ENCODE peak calls at places on chromosomes 5 and 9, in six cellular contexts. N is BJ, F is brain microvascular endothelial cell, E is GM13977, W is endodermal cell, V is lower leg skin. K is an unnamed sample.
A peak's percentile ranks its signal among the peaks of the same experiment; 100 is the strongest.

GRCh38 chr5:56637321-56637920 is 177.9 kb upstream of the MAP3K1 start:
- DNase-seq in N (no peak), F (peak; percentile 52), E (no peak), W (peak; percentile 63), V (no peak), K (no peak)

GRCh38 chr5:37212096-37212495 is 37.1 kb downstream of the CPLANE1 start:
- DNase-seq in N (no peak), F (no peak), E (no peak), W (no peak), V (no peak), K (no peak)

GRCh38 chr5:172299916-172300439 is 16.4 kb upstream of the UBTD2 start:
- DNase-seq in N (no peak), F (peak; percentile 79), E (no peak), W (no peak), V (no peak), K (no peak)

GRCh38 chr5:169213479-169213878 is 87.5 kb downstream of the SLIT3 start:
- DNase-seq in N (peak; percentile 64), F (no peak), E (no peak), W (no peak), V (no peak), K (no peak)

GRCh38 chr5:7904170-7904569 is 35.2 kb downstream of the MTRR start:
- DNase-seq in N (no peak), F (no peak), E (no peak), W (no peak), V (no peak), K (no peak)

GRCh38 chr5:39074009-39074886 is at the start of gene RICTOR:
- DNase-seq in N (no peak), F (peak; percentile 84), E (peak; percentile 94), W (peak; percentile 95), V (peak; percentile 81), K (peak; percentile 93)

GRCh38 chr9:19498015-19498414 is 89.2 kb downstream of the ACER2 start:
- DNase-seq in N (no peak), F (no peak), E (no peak), W (no peak), V (no peak), K (no peak)

GRCh38 chr5:180803181-180804128 is 849 bp upstream of the MGAT1 start:
- DNase-seq in N (no peak), F (no peak), E (peak; percentile 89), W (peak; percentile 86), V (peak; percentile 85), K (peak; percentile 97)

GRCh38 chr9:129166962-129167557 is 11.0 kb downstream of the IER5L start:
- DNase-seq in N (no peak), F (peak; percentile 59), E (peak; percentile 50), W (peak; percentile 86), V (peak; percentile 78), K (peak; percentile 20)

GRCh38 chr5:151071021-151071420 is 9.8 kb downstream of the TNIP1 start:
- DNase-seq in N (no peak), F (no peak), E (no peak), W (no peak), V (no peak), K (no peak)
- TF ChIP-seq CTCF in N (no peak), F (no peak), E (no peak), W (no peak), V (no peak), K (no peak)

DNA sequence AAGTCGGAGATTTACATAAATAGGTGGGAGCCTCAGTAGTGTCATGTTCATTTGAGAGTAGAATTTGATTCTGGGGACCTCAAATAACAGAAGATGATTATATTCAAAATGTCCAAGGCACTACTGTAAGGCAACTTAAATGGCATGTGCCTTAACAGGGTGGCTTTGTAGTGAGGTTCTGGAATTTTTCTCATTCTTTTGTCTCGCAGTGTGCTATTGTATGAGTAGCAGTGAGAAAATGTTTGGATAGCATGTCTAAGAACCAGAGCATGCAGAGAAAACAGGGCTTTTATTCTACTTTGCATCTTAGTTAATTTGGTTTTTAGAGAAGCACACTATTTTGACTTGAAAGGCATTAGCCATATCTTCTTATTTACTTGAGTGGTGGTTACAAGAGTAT is 25.0 kb downstream of the MAST4 start:
- DNase-seq in N (no peak), F (peak; percentile 35), E (no peak), W (no peak), V (no peak), K (no peak)
- TF ChIP-seq CTCF in N (no peak), F (no peak), E (no peak), W (no peak), V (no peak), K (no peak)

DNA sequence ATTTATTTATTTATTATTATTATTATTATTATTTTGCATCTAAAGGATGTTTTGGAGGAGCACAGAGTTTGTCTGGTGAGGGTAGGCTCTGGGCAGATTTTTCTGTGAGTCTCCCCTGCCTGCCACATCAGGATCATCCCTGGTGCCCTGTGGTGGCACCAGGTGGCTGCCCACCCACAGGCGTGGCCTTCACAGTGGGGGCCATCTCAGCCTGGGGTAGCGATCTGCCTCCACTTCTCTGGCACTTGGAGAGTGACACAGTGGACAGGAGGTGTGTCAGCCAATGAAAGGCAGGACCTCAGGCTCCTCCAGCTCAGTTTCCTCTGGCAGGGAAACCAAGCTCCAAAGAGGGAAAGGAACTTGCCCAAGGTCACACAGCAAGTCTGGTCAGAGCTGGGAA is 30.0 kb downstream of the SLC6A7 start:
- DNase-seq in N (no peak), F (no peak), E (no peak), W (no peak), V (no peak), K (no peak)
- TF ChIP-seq CTCF in N (no peak), F (no peak), E (no peak), W (no peak), V (no peak), K (no peak)

DNA sequence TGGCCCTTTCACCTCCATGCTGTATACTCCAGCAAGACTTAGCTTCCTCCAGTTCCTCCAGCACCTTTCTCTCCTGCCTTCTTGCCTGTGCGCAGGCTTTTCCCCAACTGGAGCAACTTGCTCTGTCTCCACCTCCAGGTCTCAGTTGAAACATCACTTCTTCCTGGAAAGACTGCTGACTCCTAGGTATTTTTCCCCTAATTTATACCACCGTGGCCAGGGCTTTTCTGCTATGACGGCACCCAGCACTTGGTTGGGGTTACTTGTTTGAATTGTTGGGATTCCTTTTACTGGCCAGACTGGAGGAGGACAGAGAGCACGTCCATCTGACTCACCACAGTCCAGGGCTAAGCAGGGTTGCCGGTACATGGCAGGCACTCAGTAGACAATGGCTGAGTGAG is 67.5 kb downstream of the KCNIP1 start:
- DNase-seq in N (no peak), F (peak; percentile 59), E (no peak), W (peak; percentile 51), V (no peak), K (no peak)
- TF ChIP-seq CTCF in N (no peak), F (peak; percentile 13), E (no peak), W (peak; percentile 25), V (no peak), K (no peak)